ENCODE peak calls at places on chromosomes 12 and 14, in eight cellular contexts. One of them, this sample, is unnamed.

GRCh38 chr12:100375023-100375737 is 18.3 kb downstream of the SLC17A8 start:
- DNase-seq in stimulated activated CD8-positive, alpha-beta memory T cell treated with anti-CD3 and anti-CD28 coated beads, Interleukin-15, amount 100 ng/mL, for 24 hours: no peak
- DNase-seq in choroid plexus epithelial cell: peak; percentile 71
- DNase-seq in NCI-H1092: peak; percentile 48
- DNase-seq in NCI-H69: peak; percentile 90
- DNase-seq in HTR-8/SVneo: no peak
- DNase-seq in NCI-H1436: no peak
- DNase-seq in T47D: no peak
- DNase-seq in this sample: peak; percentile 66

GRCh38 chr12:57632369-57632897 is 568 bp downstream of the B4GALNT1 start:
- DNase-seq in choroid plexus epithelial cell: no peak
- DNase-seq in NCI-H1436: no peak
- DNase-seq in NCI-H1092: peak; percentile 14
- DNase-seq in NCI-H69: peak; percentile 76
- DNase-seq in T47D: peak; percentile 11
- DNase-seq in HTR-8/SVneo: no peak
- DNase-seq in stimulated activated CD8-positive, alpha-beta memory T cell treated with anti-CD3 and anti-CD28 coated beads, Interleukin-15, amount 100 ng/mL, for 24 hours: no peak
- DNase-seq in this sample: peak; percentile 32

GRCh38 chr12:20220339-20220738 is 148.0 kb upstream of the PDE3A start:
- DNase-seq in NCI-H1092: peak; percentile 8
- DNase-seq in T47D: peak; percentile 3
- DNase-seq in NCI-H1436: no peak
- DNase-seq in HTR-8/SVneo: no peak
- DNase-seq in NCI-H69: peak; percentile 37
- DNase-seq in stimulated activated CD8-positive, alpha-beta memory T cell treated with anti-CD3 and anti-CD28 coated beads, Interleukin-15, amount 100 ng/mL, for 24 hours: no peak
- DNase-seq in choroid plexus epithelial cell: peak; percentile 80
- DNase-seq in this sample: peak; percentile 64

GRCh38 chr12:5520831-5521230 is 88.9 kb downstream of the NTF3 start:
- DNase-seq in NCI-H69: no peak
- DNase-seq in T47D: no peak
- DNase-seq in NCI-H1092: no peak
- DNase-seq in choroid plexus epithelial cell: no peak
- DNase-seq in HTR-8/SVneo: no peak
- DNase-seq in stimulated activated CD8-positive, alpha-beta memory T cell treated with anti-CD3 and anti-CD28 coated beads, Interleukin-15, amount 100 ng/mL, for 24 hours: no peak
- DNase-seq in NCI-H1436: no peak
- DNase-seq in this sample: no peak

GRCh38 chr12:6867407-6868210 is at the start of gene TPI1:
- DNase-seq in stimulated activated CD8-positive, alpha-beta memory T cell treated with anti-CD3 and anti-CD28 coated beads, Interleukin-15, amount 100 ng/mL, for 24 hours: peak; percentile 66
- DNase-seq in T47D: peak; percentile 19
- DNase-seq in HTR-8/SVneo: peak; percentile 90
- DNase-seq in choroid plexus epithelial cell: peak; percentile 84
- DNase-seq in NCI-H69: peak; percentile 90
- DNase-seq in NCI-H1092: peak; percentile 47
- DNase-seq in NCI-H1436: peak; percentile 81
- DNase-seq in this sample: peak; percentile 81

GRCh38 chr12:10033783-10034381 is 3.4 kb downstream of the CLEC9A start:
- DNase-seq in HTR-8/SVneo: peak; percentile 7
- DNase-seq in stimulated activated CD8-positive, alpha-beta memory T cell treated with anti-CD3 and anti-CD28 coated beads, Interleukin-15, amount 100 ng/mL, for 24 hours: no peak
- DNase-seq in NCI-H69: no peak
- DNase-seq in NCI-H1092: no peak
- DNase-seq in choroid plexus epithelial cell: peak; percentile 51
- DNase-seq in NCI-H1436: no peak
- DNase-seq in T47D: no peak
- DNase-seq in this sample: no peak

GRCh38 chr12:129594098-129594497 is 309.7 kb downstream of the TMEM132D start:
- DNase-seq in T47D: no peak
- DNase-seq in choroid plexus epithelial cell: no peak
- DNase-seq in HTR-8/SVneo: no peak
- DNase-seq in NCI-H1092: no peak
- DNase-seq in NCI-H69: no peak
- DNase-seq in NCI-H1436: no peak
- DNase-seq in stimulated activated CD8-positive, alpha-beta memory T cell treated with anti-CD3 and anti-CD28 coated beads, Interleukin-15, amount 100 ng/mL, for 24 hours: no peak
- DNase-seq in this sample: peak; percentile 56

GRCh38 chr14:54597795-54598443 is 31.0 kb downstream of the SAMD4A start:
- DNase-seq in NCI-H1436: no peak
- DNase-seq in choroid plexus epithelial cell: peak; percentile 36
- DNase-seq in T47D: no peak
- DNase-seq in stimulated activated CD8-positive, alpha-beta memory T cell treated with anti-CD3 and anti-CD28 coated beads, Interleukin-15, amount 100 ng/mL, for 24 hours: no peak
- DNase-seq in HTR-8/SVneo: no peak
- DNase-seq in NCI-H1092: no peak
- DNase-seq in NCI-H69: no peak
- DNase-seq in this sample: peak; percentile 63

GRCh38 chr12:94616217-94616729 is 34.1 kb downstream of the TMCC3 start:
- DNase-seq in choroid plexus epithelial cell: no peak
- DNase-seq in stimulated activated CD8-positive, alpha-beta memory T cell treated with anti-CD3 and anti-CD28 coated beads, Interleukin-15, amount 100 ng/mL, for 24 hours: no peak
- DNase-seq in HTR-8/SVneo: no peak
- DNase-seq in NCI-H1436: no peak
- DNase-seq in T47D: no peak
- DNase-seq in NCI-H1092: no peak
- DNase-seq in NCI-H69: peak; percentile 30
- DNase-seq in this sample: no peak

GRCh38 chr14:81005540-81006228 is 50.3 kb downstream of the TSHR start:
- DNase-seq in NCI-H1092: no peak
- DNase-seq in stimulated activated CD8-positive, alpha-beta memory T cell treated with anti-CD3 and anti-CD28 coated beads, Interleukin-15, amount 100 ng/mL, for 24 hours: no peak
- DNase-seq in T47D: no peak
- DNase-seq in NCI-H1436: no peak
- DNase-seq in NCI-H69: no peak
- DNase-seq in HTR-8/SVneo: no peak
- DNase-seq in choroid plexus epithelial cell: no peak
- DNase-seq in this sample: no peak

GRCh38 chr12:53344824-53345485 is 8.8 kb upstream of the SP7 start:
- DNase-seq in NCI-H69: peak; percentile 80
- DNase-seq in HTR-8/SVneo: peak; percentile 72
- DNase-seq in NCI-H1092: peak; percentile 25
- DNase-seq in choroid plexus epithelial cell: peak; percentile 81
- DNase-seq in stimulated activated CD8-positive, alpha-beta memory T cell treated with anti-CD3 and anti-CD28 coated beads, Interleukin-15, amount 100 ng/mL, for 24 hours: peak; percentile 42
- DNase-seq in NCI-H1436: peak; percentile 41
- DNase-seq in T47D: peak; percentile 60
- DNase-seq in this sample: peak; percentile 71

GRCh38 chr14:55781046-55781445 is 201.0 kb downstream of the KTN1 start:
- DNase-seq in NCI-H1092: no peak
- DNase-seq in stimulated activated CD8-positive, alpha-beta memory T cell treated with anti-CD3 and anti-CD28 coated beads, Interleukin-15, amount 100 ng/mL, for 24 hours: no peak
- DNase-seq in choroid plexus epithelial cell: peak; percentile 85
- DNase-seq in NCI-H1436: no peak
- DNase-seq in NCI-H69: no peak
- DNase-seq in T47D: no peak
- DNase-seq in HTR-8/SVneo: no peak
- DNase-seq in this sample: no peak

GRCh38 chr12:10016881-10017280 is 6.5 kb downstream of the CLEC12B start:
- DNase-seq in choroid plexus epithelial cell: peak; percentile 22
- DNase-seq in NCI-H1436: no peak
- DNase-seq in NCI-H69: no peak
- DNase-seq in T47D: no peak
- DNase-seq in stimulated activated CD8-positive, alpha-beta memory T cell treated with anti-CD3 and anti-CD28 coated beads, Interleukin-15, amount 100 ng/mL, for 24 hours: no peak
- DNase-seq in NCI-H1092: no peak
- DNase-seq in HTR-8/SVneo: peak; percentile 19
- DNase-seq in this sample: peak; percentile 35

GRCh38 chr12:56723889-56724659 is 1.0 kb downstream of the NACA start:
- DNase-seq in HTR-8/SVneo: no peak
- DNase-seq in stimulated activated CD8-positive, alpha-beta memory T cell treated with anti-CD3 and anti-CD28 coated beads, Interleukin-15, amount 100 ng/mL, for 24 hours: no peak
- DNase-seq in choroid plexus epithelial cell: peak; percentile 95
- DNase-seq in T47D: no peak
- DNase-seq in NCI-H69: peak; percentile 61
- DNase-seq in NCI-H1436: no peak
- DNase-seq in NCI-H1092: no peak
- DNase-seq in this sample: peak; percentile 78

GRCh38 chr12:28172434-28173030 is 17.7 kb upstream of the CCDC91 start:
- DNase-seq in HTR-8/SVneo: peak; percentile 71
- DNase-seq in NCI-H1092: no peak
- DNase-seq in NCI-H1436: peak; percentile 0
- DNase-seq in T47D: peak; percentile 39
- DNase-seq in NCI-H69: peak; percentile 33
- DNase-seq in stimulated activated CD8-positive, alpha-beta memory T cell treated with anti-CD3 and anti-CD28 coated beads, Interleukin-15, amount 100 ng/mL, for 24 hours: no peak
- DNase-seq in choroid plexus epithelial cell: peak; percentile 81
- DNase-seq in this sample: peak; percentile 70

GRCh38 chr14:104724981-104725771 is 1.1 kb downstream of the ADSS1 start:
- DNase-seq in stimulated activated CD8-positive, alpha-beta memory T cell treated with anti-CD3 and anti-CD28 coated beads, Interleukin-15, amount 100 ng/mL, for 24 hours: no peak
- DNase-seq in HTR-8/SVneo: no peak
- DNase-seq in NCI-H1092: no peak
- DNase-seq in NCI-H69: peak; percentile 43
- DNase-seq in T47D: no peak
- DNase-seq in choroid plexus epithelial cell: peak; percentile 62
- DNase-seq in NCI-H1436: no peak
- DNase-seq in this sample: no peak

GRCh38 chr12:124720687-124721500 is 142.8 kb downstream of the SCARB1 start:
- DNase-seq in T47D: no peak
- DNase-seq in HTR-8/SVneo: peak; percentile 93
- DNase-seq in choroid plexus epithelial cell: peak; percentile 36
- DNase-seq in NCI-H1092: peak; percentile 85
- DNase-seq in NCI-H69: peak; percentile 98
- DNase-seq in NCI-H1436: peak; percentile 80
- DNase-seq in stimulated activated CD8-positive, alpha-beta memory T cell treated with anti-CD3 and anti-CD28 coated beads, Interleukin-15, amount 100 ng/mL, for 24 hours: no peak
- DNase-seq in this sample: peak; percentile 27

GRCh38 chr12:68169213-68169889 is 9.8 kb upstream of the IFNG start:
- DNase-seq in choroid plexus epithelial cell: no peak
- DNase-seq in T47D: no peak
- DNase-seq in NCI-H1092: no peak
- DNase-seq in HTR-8/SVneo: no peak
- DNase-seq in NCI-H1436: no peak
- DNase-seq in NCI-H69: no peak
- DNase-seq in stimulated activated CD8-positive, alpha-beta memory T cell treated with anti-CD3 and anti-CD28 coated beads, Interleukin-15, amount 100 ng/mL, for 24 hours: no peak
- DNase-seq in this sample: no peak

GRCh38 chr12:115185529-115185928 is 501.6 kb upstream of the TBX3 start:
- DNase-seq in NCI-H1436: no peak
- DNase-seq in T47D: no peak
- DNase-seq in NCI-H1092: no peak
- DNase-seq in HTR-8/SVneo: no peak
- DNase-seq in choroid plexus epithelial cell: no peak
- DNase-seq in NCI-H69: no peak
- DNase-seq in stimulated activated CD8-positive, alpha-beta memory T cell treated with anti-CD3 and anti-CD28 coated beads, Interleukin-15, amount 100 ng/mL, for 24 hours: no peak
- DNase-seq in this sample: no peak

GRCh38 chr12:111267171-111267570 is 101.7 kb downstream of the PHETA1 start:
- DNase-seq in HTR-8/SVneo: no peak
- DNase-seq in NCI-H1092: no peak
- DNase-seq in T47D: no peak
- DNase-seq in choroid plexus epithelial cell: no peak
- DNase-seq in NCI-H1436: no peak
- DNase-seq in stimulated activated CD8-positive, alpha-beta memory T cell treated with anti-CD3 and anti-CD28 coated beads, Interleukin-15, amount 100 ng/mL, for 24 hours: no peak
- DNase-seq in NCI-H69: no peak
- DNase-seq in this sample: no peak

GRCh38 chr12:19430988-19431387 is 8.3 kb upstream of the AEBP2 start:
- DNase-seq in stimulated activated CD8-positive, alpha-beta memory T cell treated with anti-CD3 and anti-CD28 coated beads, Interleukin-15, amount 100 ng/mL, for 24 hours: no peak
- DNase-seq in choroid plexus epithelial cell: peak; percentile 55
- DNase-seq in NCI-H69: peak; percentile 24
- DNase-seq in T47D: no peak
- DNase-seq in HTR-8/SVneo: no peak
- DNase-seq in NCI-H1436: no peak
- DNase-seq in NCI-H1092: no peak
- DNase-seq in this sample: peak; percentile 20

GRCh38 chr14:30284808-30285207 is 274.1 kb upstream of the G2E3 start:
- DNase-seq in choroid plexus epithelial cell: no peak
- DNase-seq in NCI-H69: no peak
- DNase-seq in stimulated activated CD8-positive, alpha-beta memory T cell treated with anti-CD3 and anti-CD28 coated beads, Interleukin-15, amount 100 ng/mL, for 24 hours: no peak
- DNase-seq in HTR-8/SVneo: no peak
- DNase-seq in NCI-H1092: no peak
- DNase-seq in NCI-H1436: no peak
- DNase-seq in T47D: no peak
- DNase-seq in this sample: no peak

GRCh38 chr14:104047761-104048160 is 37.7 kb upstream of the ASPG start:
- DNase-seq in T47D: no peak
- DNase-seq in stimulated activated CD8-positive, alpha-beta memory T cell treated with anti-CD3 and anti-CD28 coated beads, Interleukin-15, amount 100 ng/mL, for 24 hours: no peak
- DNase-seq in NCI-H1092: no peak
- DNase-seq in NCI-H1436: no peak
- DNase-seq in HTR-8/SVneo: no peak
- DNase-seq in NCI-H69: no peak
- DNase-seq in choroid plexus epithelial cell: no peak
- DNase-seq in this sample: no peak

GRCh38 chr14:64945431-64945830 is 2.9 kb upstream of the GPX2 start:
- DNase-seq in HTR-8/SVneo: no peak
- DNase-seq in NCI-H69: no peak
- DNase-seq in stimulated activated CD8-positive, alpha-beta memory T cell treated with anti-CD3 and anti-CD28 coated beads, Interleukin-15, amount 100 ng/mL, for 24 hours: no peak
- DNase-seq in NCI-H1436: no peak
- DNase-seq in choroid plexus epithelial cell: no peak
- DNase-seq in NCI-H1092: no peak
- DNase-seq in T47D: no peak
- DNase-seq in this sample: no peak

GRCh38 chr12:98073610-98074009 is 441.8 kb upstream of the TMPO start:
- DNase-seq in stimulated activated CD8-positive, alpha-beta memory T cell treated with anti-CD3 and anti-CD28 coated beads, Interleukin-15, amount 100 ng/mL, for 24 hours: no peak
- DNase-seq in NCI-H1436: no peak
- DNase-seq in choroid plexus epithelial cell: no peak
- DNase-seq in T47D: no peak
- DNase-seq in HTR-8/SVneo: no peak
- DNase-seq in NCI-H69: peak; percentile 21
- DNase-seq in NCI-H1092: no peak
- DNase-seq in this sample: no peak

GRCh38 chr12:130596241-130596640 is 119.9 kb downstream of the RIMBP2 start:
- DNase-seq in NCI-H1092: no peak
- DNase-seq in choroid plexus epithelial cell: no peak
- DNase-seq in stimulated activated CD8-positive, alpha-beta memory T cell treated with anti-CD3 and anti-CD28 coated beads, Interleukin-15, amount 100 ng/mL, for 24 hours: no peak
- DNase-seq in NCI-H69: no peak
- DNase-seq in HTR-8/SVneo: no peak
- DNase-seq in T47D: no peak
- DNase-seq in NCI-H1436: no peak
- DNase-seq in this sample: no peak

GRCh38 chr14:61524211-61524806 is 171.0 kb upstream of the HIF1A start:
- DNase-seq in stimulated activated CD8-positive, alpha-beta memory T cell treated with anti-CD3 and anti-CD28 coated beads, Interleukin-15, amount 100 ng/mL, for 24 hours: no peak
- DNase-seq in NCI-H1436: peak; percentile 22
- DNase-seq in choroid plexus epithelial cell: peak; percentile 81
- DNase-seq in NCI-H1092: no peak
- DNase-seq in T47D: no peak
- DNase-seq in HTR-8/SVneo: no peak
- DNase-seq in NCI-H69: peak; percentile 79
- DNase-seq in this sample: peak; percentile 60

GRCh38 chr12:54821676-54822075 is 32.6 kb upstream of the MUCL1 start:
- DNase-seq in NCI-H69: no peak
- DNase-seq in NCI-H1436: no peak
- DNase-seq in stimulated activated CD8-positive, alpha-beta memory T cell treated with anti-CD3 and anti-CD28 coated beads, Interleukin-15, amount 100 ng/mL, for 24 hours: no peak
- DNase-seq in HTR-8/SVneo: no peak
- DNase-seq in T47D: no peak
- DNase-seq in choroid plexus epithelial cell: no peak
- DNase-seq in NCI-H1092: no peak
- DNase-seq in this sample: no peak

GRCh38 chr12:56257071-56257470 is 1.1 kb downstream of the ANKRD52 start:
- DNase-seq in HTR-8/SVneo: no peak
- DNase-seq in NCI-H1092: no peak
- DNase-seq in NCI-H1436: no peak
- DNase-seq in stimulated activated CD8-positive, alpha-beta memory T cell treated with anti-CD3 and anti-CD28 coated beads, Interleukin-15, amount 100 ng/mL, for 24 hours: no peak
- DNase-seq in NCI-H69: no peak
- DNase-seq in T47D: no peak
- DNase-seq in choroid plexus epithelial cell: no peak
- DNase-seq in this sample: no peak

GRCh38 chr12:51632598-51632997 is 41.6 kb downstream of the SCN8A start:
- DNase-seq in NCI-H1092: no peak
- DNase-seq in NCI-H69: peak; percentile 93
- DNase-seq in choroid plexus epithelial cell: no peak
- DNase-seq in stimulated activated CD8-positive, alpha-beta memory T cell treated with anti-CD3 and anti-CD28 coated beads, Interleukin-15, amount 100 ng/mL, for 24 hours: no peak
- DNase-seq in HTR-8/SVneo: no peak
- DNase-seq in T47D: no peak
- DNase-seq in NCI-H1436: no peak
- DNase-seq in this sample: no peak

GRCh38 chr12:90043264-90043663 is 334.6 kb upstream of the ATP2B1 start:
- DNase-seq in choroid plexus epithelial cell: peak; percentile 79
- DNase-seq in NCI-H1436: no peak
- DNase-seq in NCI-H69: no peak
- DNase-seq in stimulated activated CD8-positive, alpha-beta memory T cell treated with anti-CD3 and anti-CD28 coated beads, Interleukin-15, amount 100 ng/mL, for 24 hours: no peak
- DNase-seq in T47D: no peak
- DNase-seq in HTR-8/SVneo: no peak
- DNase-seq in NCI-H1092: no peak
- DNase-seq in this sample: no peak

This sample was measured in fibroblast of lung.